ENCODE peak calls at places on chromosomes 2 and 18, in nine cellular contexts. One of them, this sample, is unnamed.

GRCh38 chr2:16327311-16327710 is 338.3 kb downstream of the CYRIA start:
- DNase-seq in HL-60: no peak
- DNase-seq in cardiac muscle cell: no peak
- DNase-seq in stomach: no peak
- DNase-seq in K562: no peak
- DNase-seq in CD8-positive, alpha-beta memory T cell: no peak
- DNase-seq in neuronal stem cell: no peak
- DNase-seq in A673: no peak
- DNase-seq in OCI-LY7: no peak
- DNase-seq in this sample: no peak

GRCh38 chr2:72497761-72498160 is 328.1 kb downstream of the EXOC6B start:
- DNase-seq in HL-60: no peak
- DNase-seq in cardiac muscle cell: no peak
- DNase-seq in stomach: no peak
- DNase-seq in K562: no peak
- DNase-seq in CD8-positive, alpha-beta memory T cell: no peak
- DNase-seq in neuronal stem cell: no peak
- DNase-seq in A673: peak
- DNase-seq in OCI-LY7: no peak
- DNase-seq in this sample: no peak

GRCh38 chr2:101863534-101863933 is 128.2 kb upstream of the IL1R2 start:
- DNase-seq in HL-60: no peak
- DNase-seq in cardiac muscle cell: no peak
- DNase-seq in stomach: no peak
- DNase-seq in K562: no peak
- DNase-seq in CD8-positive, alpha-beta memory T cell: no peak
- DNase-seq in neuronal stem cell: no peak
- DNase-seq in A673: no peak
- DNase-seq in OCI-LY7: no peak
- DNase-seq in this sample: no peak

GRCh38 chr2:117470311-117471095 is 344.0 kb upstream of the DDX18 start:
- DNase-seq in HL-60: peak
- DNase-seq in cardiac muscle cell: peak
- DNase-seq in stomach: peak
- DNase-seq in K562: peak
- DNase-seq in CD8-positive, alpha-beta memory T cell: no peak
- DNase-seq in neuronal stem cell: peak
- DNase-seq in A673: peak
- DNase-seq in OCI-LY7: peak
- DNase-seq in this sample: no peak

GRCh38 chr2:9212661-9213411 is 6.2 kb downstream of the ASAP2 start:
- DNase-seq in HL-60: no peak
- DNase-seq in cardiac muscle cell: no peak
- DNase-seq in stomach: peak
- DNase-seq in K562: no peak
- DNase-seq in CD8-positive, alpha-beta memory T cell: no peak
- DNase-seq in neuronal stem cell: no peak
- DNase-seq in A673: no peak
- DNase-seq in OCI-LY7: no peak
- DNase-seq in this sample: peak

GRCh38 chr18:1624612-1625011 is 719.9 kb downstream of the ADCYAP1 start:
- DNase-seq in HL-60: no peak
- DNase-seq in cardiac muscle cell: no peak
- DNase-seq in stomach: no peak
- DNase-seq in K562: no peak
- DNase-seq in CD8-positive, alpha-beta memory T cell: no peak
- DNase-seq in neuronal stem cell: no peak
- DNase-seq in A673: no peak
- DNase-seq in OCI-LY7: no peak
- DNase-seq in this sample: no peak

GRCh38 chr18:63477972-63478371 is 1.2 kb downstream of the SERPINB5 start:
- DNase-seq in HL-60: no peak
- DNase-seq in cardiac muscle cell: no peak
- DNase-seq in stomach: no peak
- DNase-seq in K562: no peak
- DNase-seq in CD8-positive, alpha-beta memory T cell: no peak
- DNase-seq in neuronal stem cell: no peak
- DNase-seq in A673: peak
- DNase-seq in OCI-LY7: no peak
- DNase-seq in this sample: no peak

GRCh38 chr18:54150226-54150625 is 74.2 kb downstream of the MBD2 start:
- DNase-seq in HL-60: no peak
- DNase-seq in cardiac muscle cell: no peak
- DNase-seq in stomach: no peak
- DNase-seq in K562: no peak
- DNase-seq in CD8-positive, alpha-beta memory T cell: no peak
- DNase-seq in neuronal stem cell: no peak
- DNase-seq in A673: no peak
- DNase-seq in OCI-LY7: no peak
- DNase-seq in this sample: no peak

GRCh38 chr2:240604939-240605716 is 18.6 kb downstream of the CAPN10 start:
- DNase-seq in HL-60: no peak
- DNase-seq in cardiac muscle cell: no peak
- DNase-seq in stomach: peak
- DNase-seq in K562: no peak
- DNase-seq in CD8-positive, alpha-beta memory T cell: no peak
- DNase-seq in neuronal stem cell: no peak
- DNase-seq in A673: no peak
- DNase-seq in OCI-LY7: no peak
- DNase-seq in this sample: no peak

GRCh38 chr2:240603081-240603835 is 16.7 kb downstream of the CAPN10 start:
- DNase-seq in HL-60: no peak
- DNase-seq in cardiac muscle cell: no peak
- DNase-seq in stomach: no peak
- DNase-seq in K562: no peak
- DNase-seq in CD8-positive, alpha-beta memory T cell: no peak
- DNase-seq in neuronal stem cell: no peak
- DNase-seq in A673: no peak
- DNase-seq in OCI-LY7: no peak
- DNase-seq in this sample: no peak

GRCh38 chr2:240603846-240604245 is 17.3 kb downstream of the CAPN10 start:
- DNase-seq in HL-60: no peak
- DNase-seq in cardiac muscle cell: no peak
- DNase-seq in stomach: no peak
- DNase-seq in K562: no peak
- DNase-seq in CD8-positive, alpha-beta memory T cell: no peak
- DNase-seq in neuronal stem cell: no peak
- DNase-seq in A673: no peak
- DNase-seq in OCI-LY7: no peak
- DNase-seq in this sample: no peak

GRCh38 chr2:240605867-240606743 is 19.2 kb upstream of the GPR35 start:
- DNase-seq in HL-60: no peak
- DNase-seq in cardiac muscle cell: no peak
- DNase-seq in stomach: no peak
- DNase-seq in K562: no peak
- DNase-seq in CD8-positive, alpha-beta memory T cell: no peak
- DNase-seq in neuronal stem cell: no peak
- DNase-seq in A673: no peak
- DNase-seq in OCI-LY7: no peak
- DNase-seq in this sample: no peak

GRCh38 chr2:240604291-240604938 is 17.9 kb downstream of the CAPN10 start:
- DNase-seq in HL-60: peak
- DNase-seq in cardiac muscle cell: peak
- DNase-seq in stomach: peak
- DNase-seq in K562: peak
- DNase-seq in CD8-positive, alpha-beta memory T cell: no peak
- DNase-seq in neuronal stem cell: no peak
- DNase-seq in A673: no peak
- DNase-seq in OCI-LY7: peak
- DNase-seq in this sample: peak
- H3K27ac ChIP-seq in HL-60: no peak
- H3K27ac ChIP-seq in cardiac muscle cell: peak
- H3K27ac ChIP-seq in stomach: peak
- H3K27ac ChIP-seq in K562: peak
- H3K27ac ChIP-seq in CD8-positive, alpha-beta memory T cell: no peak
- H3K27ac ChIP-seq in neuronal stem cell: no peak
- H3K27ac ChIP-seq in A673: no peak
- H3K27ac ChIP-seq in OCI-LY7: no peak
- H3K27ac ChIP-seq in this sample: peak

GRCh38 chr18:61953161-61953560 is 60.4 kb upstream of the RNF152 start:
- DNase-seq in HL-60: no peak
- DNase-seq in cardiac muscle cell: no peak
- DNase-seq in stomach: no peak
- DNase-seq in K562: no peak
- DNase-seq in CD8-positive, alpha-beta memory T cell: no peak
- DNase-seq in neuronal stem cell: no peak
- DNase-seq in A673: no peak
- DNase-seq in OCI-LY7: no peak
- DNase-seq in this sample: no peak

GRCh38 chr18:61955644-61956043 is 62.8 kb upstream of the RNF152 start:
- DNase-seq in HL-60: peak
- DNase-seq in cardiac muscle cell: no peak
- DNase-seq in stomach: no peak
- DNase-seq in K562: no peak
- DNase-seq in CD8-positive, alpha-beta memory T cell: no peak
- DNase-seq in neuronal stem cell: no peak
- DNase-seq in A673: no peak
- DNase-seq in OCI-LY7: peak
- DNase-seq in this sample: no peak

GRCh38 chr18:61951396-61951795 is 58.6 kb upstream of the RNF152 start:
- DNase-seq in HL-60: no peak
- DNase-seq in cardiac muscle cell: no peak
- DNase-seq in stomach: no peak
- DNase-seq in K562: no peak
- DNase-seq in CD8-positive, alpha-beta memory T cell: no peak
- DNase-seq in neuronal stem cell: no peak
- DNase-seq in A673: no peak
- DNase-seq in OCI-LY7: no peak
- DNase-seq in this sample: no peak

GRCh38 chr18:61954347-61954746 is 61.5 kb upstream of the RNF152 start:
- DNase-seq in HL-60: no peak
- DNase-seq in cardiac muscle cell: no peak
- DNase-seq in stomach: no peak
- DNase-seq in K562: no peak
- DNase-seq in CD8-positive, alpha-beta memory T cell: no peak
- DNase-seq in neuronal stem cell: no peak
- DNase-seq in A673: no peak
- DNase-seq in OCI-LY7: no peak
- DNase-seq in this sample: no peak

GRCh38 chr18:61953641-61954040 is 60.8 kb upstream of the RNF152 start:
- DNase-seq in HL-60: no peak
- DNase-seq in cardiac muscle cell: no peak
- DNase-seq in stomach: no peak
- DNase-seq in K562: no peak
- DNase-seq in CD8-positive, alpha-beta memory T cell: no peak
- DNase-seq in neuronal stem cell: no peak
- DNase-seq in A673: no peak
- DNase-seq in OCI-LY7: no peak
- DNase-seq in this sample: no peak
- H3K27ac ChIP-seq in HL-60: no peak
- H3K27ac ChIP-seq in cardiac muscle cell: no peak
- H3K27ac ChIP-seq in stomach: no peak
- H3K27ac ChIP-seq in K562: no peak
- H3K27ac ChIP-seq in CD8-positive, alpha-beta memory T cell: no peak
- H3K27ac ChIP-seq in neuronal stem cell: no peak
- H3K27ac ChIP-seq in A673: peak
- H3K27ac ChIP-seq in OCI-LY7: no peak
- H3K27ac ChIP-seq in this sample: no peak

GRCh38 chr2:12544221-12544558 is 172.5 kb upstream of the TRIB2 start:
- DNase-seq in HL-60: no peak
- DNase-seq in cardiac muscle cell: no peak
- DNase-seq in stomach: no peak
- DNase-seq in K562: no peak
- DNase-seq in CD8-positive, alpha-beta memory T cell: no peak
- DNase-seq in neuronal stem cell: no peak
- DNase-seq in A673: no peak
- DNase-seq in OCI-LY7: no peak
- DNase-seq in this sample: no peak

GRCh38 chr2:12548906-12549305 is 167.8 kb upstream of the TRIB2 start:
- DNase-seq in HL-60: no peak
- DNase-seq in cardiac muscle cell: no peak
- DNase-seq in stomach: no peak
- DNase-seq in K562: no peak
- DNase-seq in CD8-positive, alpha-beta memory T cell: no peak
- DNase-seq in neuronal stem cell: no peak
- DNase-seq in A673: no peak
- DNase-seq in OCI-LY7: no peak
- DNase-seq in this sample: no peak

GRCh38 chr2:12549641-12550040 is 167.1 kb upstream of the TRIB2 start:
- DNase-seq in HL-60: no peak
- DNase-seq in cardiac muscle cell: no peak
- DNase-seq in stomach: no peak
- DNase-seq in K562: no peak
- DNase-seq in CD8-positive, alpha-beta memory T cell: no peak
- DNase-seq in neuronal stem cell: no peak
- DNase-seq in A673: no peak
- DNase-seq in OCI-LY7: no peak
- DNase-seq in this sample: no peak

GRCh38 chr2:12543452-12544220 is 173.1 kb upstream of the TRIB2 start:
- DNase-seq in HL-60: no peak
- DNase-seq in cardiac muscle cell: no peak
- DNase-seq in stomach: no peak
- DNase-seq in K562: no peak
- DNase-seq in CD8-positive, alpha-beta memory T cell: no peak
- DNase-seq in neuronal stem cell: no peak
- DNase-seq in A673: no peak
- DNase-seq in OCI-LY7: no peak
- DNase-seq in this sample: no peak

DNA sequence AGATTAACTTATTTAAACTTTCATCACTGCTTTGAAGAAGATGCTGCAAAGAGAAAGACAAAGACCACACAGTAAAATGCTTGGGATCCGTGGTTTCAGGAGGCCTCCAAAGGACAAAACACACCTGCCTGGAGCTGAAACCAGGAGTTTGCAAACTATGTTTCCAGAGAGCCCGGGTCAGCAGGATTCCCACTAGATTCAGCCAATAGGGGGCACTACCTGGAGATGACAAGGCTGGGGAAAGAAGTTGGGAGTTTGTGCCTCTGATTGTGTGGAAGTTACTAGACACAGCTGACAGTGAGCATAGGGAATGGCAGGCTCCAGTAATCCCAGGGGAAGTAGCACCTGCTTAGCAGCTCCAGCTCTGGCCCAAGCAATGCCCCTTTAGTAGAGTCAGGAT is 169.0 kb upstream of the TRIB2 start:
- DNase-seq in HL-60: no peak
- DNase-seq in cardiac muscle cell: no peak
- DNase-seq in stomach: no peak
- DNase-seq in K562: no peak
- DNase-seq in CD8-positive, alpha-beta memory T cell: no peak
- DNase-seq in neuronal stem cell: no peak
- DNase-seq in A673: no peak
- DNase-seq in OCI-LY7: no peak
- DNase-seq in this sample: no peak
- H3K27ac ChIP-seq in HL-60: no peak
- H3K27ac ChIP-seq in cardiac muscle cell: no peak
- H3K27ac ChIP-seq in stomach: no peak
- H3K27ac ChIP-seq in K562: no peak
- H3K27ac ChIP-seq in CD8-positive, alpha-beta memory T cell: no peak
- H3K27ac ChIP-seq in neuronal stem cell: no peak
- H3K27ac ChIP-seq in A673: no peak
- H3K27ac ChIP-seq in OCI-LY7: no peak
- H3K27ac ChIP-seq in this sample: no peak

DNA sequence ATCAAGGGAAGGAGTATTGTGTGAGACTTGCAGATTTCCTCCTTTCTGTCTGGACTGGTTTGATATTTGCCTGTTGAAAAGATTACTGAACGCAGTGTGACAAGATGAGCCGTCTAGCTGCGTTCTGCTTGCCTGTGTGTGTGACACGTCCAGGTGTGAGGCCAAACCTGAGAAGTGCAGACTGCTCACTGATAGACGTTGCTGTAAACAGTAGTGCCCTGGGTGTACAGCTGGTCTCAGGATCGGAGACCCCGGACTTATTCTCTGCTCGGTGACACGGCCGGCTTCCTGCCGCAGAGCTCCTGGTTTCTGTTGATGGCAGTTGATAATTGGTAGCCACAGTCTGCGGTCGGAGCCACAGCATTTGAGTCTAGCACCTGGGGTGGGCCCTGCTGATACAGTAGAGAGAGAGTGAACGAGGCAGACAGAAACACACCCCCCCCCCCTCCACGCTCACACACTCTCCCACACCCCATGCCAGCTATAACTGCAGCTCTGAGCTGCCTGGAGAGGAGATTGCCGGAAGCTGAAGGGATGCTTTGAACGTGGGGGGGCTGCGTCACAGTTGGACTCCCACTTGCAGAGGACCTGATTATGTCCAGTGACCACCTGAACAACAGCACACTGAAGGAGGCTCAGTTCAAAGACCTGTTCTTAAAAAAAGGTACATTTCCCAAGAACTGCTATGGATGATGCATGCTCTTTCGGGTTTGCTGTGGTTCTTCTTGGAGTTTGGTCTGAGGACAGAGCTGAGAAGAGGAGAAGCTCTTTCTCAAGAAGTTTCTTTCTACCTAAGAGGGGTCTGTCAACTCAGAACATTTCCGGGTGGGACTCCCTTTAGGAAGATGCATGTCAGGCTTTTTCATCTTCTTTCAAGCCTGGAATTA is 114.0 kb downstream of the FAM210A start:
- DNase-seq in HL-60: peak
- DNase-seq in cardiac muscle cell: no peak
- DNase-seq in stomach: peak
- DNase-seq in K562: no peak
- DNase-seq in CD8-positive, alpha-beta memory T cell: peak
- DNase-seq in neuronal stem cell: no peak
- DNase-seq in A673: no peak
- DNase-seq in OCI-LY7: peak
- DNase-seq in this sample: peak
- H3K27ac ChIP-seq in HL-60: peak
- H3K27ac ChIP-seq in cardiac muscle cell: no peak
- H3K27ac ChIP-seq in stomach: peak
- H3K27ac ChIP-seq in K562: no peak
- H3K27ac ChIP-seq in CD8-positive, alpha-beta memory T cell: no peak
- H3K27ac ChIP-seq in neuronal stem cell: no peak
- H3K27ac ChIP-seq in A673: no peak
- H3K27ac ChIP-seq in OCI-LY7: peak
- H3K27ac ChIP-seq in this sample: peak